ENCODE peak calls at places on chromosomes 2 and 18, in four cellular contexts. N is uterus, W is mucosa of descending colon, I is foreskin fibroblast. D is an unnamed sample.

GRCh38 chr2:190678444-190679162 is 29.7 kb downstream of the NAB1 start:
- DNase-seq in I (no peak), W (no peak), N (no peak), D (no peak)

GRCh38 chr2:231687961-231688360 is 20.4 kb upstream of the PTMA start:
- DNase-seq in W (no peak), I (no peak), N (no peak), D (no peak)

GRCh38 chr2:183926433-183926832 is 671.9 kb upstream of the ZNF804A start:
- DNase-seq in N (no peak), I (no peak), W (no peak), D (no peak)

GRCh38 chr2:167596072-167596471 is 651.3 kb downstream of the STK39 start:
- DNase-seq in W (no peak), N (no peak), I (no peak), D (no peak)

GRCh38 chr2:215397632-215398341 is 38.1 kb downstream of the FN1 start:
- DNase-seq in I (no peak), W (no peak), N (no peak), D (no peak)

GRCh38 chr2:31268344-31268743 is 34.4 kb downstream of the EHD3 start:
- DNase-seq in N (no peak), W (no peak), I (no peak), D (no peak)

GRCh38 chr18:24214913-24215312 is 76.1 kb downstream of the CABYR start:
- DNase-seq in W (no peak), I (no peak), N (no peak), D (no peak)

GRCh38 chr2:56812432-56812831 is 628.6 kb downstream of the CCDC85A start:
- DNase-seq in N (no peak), I (no peak), W (no peak), D (no peak)

GRCh38 chr2:201696151-201696659 is 2.2 kb downstream of the MPP4 start:
- DNase-seq in I (peak; percentile 96), N (peak; percentile 35), W (no peak), D (peak; percentile 85)

GRCh38 chr18:363327-364115 is 95.7 kb upstream of the THOC1 start:
- DNase-seq in I (peak; percentile 73), N (peak; percentile 51), W (no peak), D (peak; percentile 91)

GRCh38 chr2:10787176-10787968 is 25.2 kb downstream of the PDIA6 start:
- DNase-seq in W (no peak), N (no peak), I (no peak), D (no peak)
- H3K4me3 ChIP-seq in W (no peak overlapping the region), N (no peak overlapping the region), I (no peak overlapping the region), D (no peak overlapping the region)

DNA sequence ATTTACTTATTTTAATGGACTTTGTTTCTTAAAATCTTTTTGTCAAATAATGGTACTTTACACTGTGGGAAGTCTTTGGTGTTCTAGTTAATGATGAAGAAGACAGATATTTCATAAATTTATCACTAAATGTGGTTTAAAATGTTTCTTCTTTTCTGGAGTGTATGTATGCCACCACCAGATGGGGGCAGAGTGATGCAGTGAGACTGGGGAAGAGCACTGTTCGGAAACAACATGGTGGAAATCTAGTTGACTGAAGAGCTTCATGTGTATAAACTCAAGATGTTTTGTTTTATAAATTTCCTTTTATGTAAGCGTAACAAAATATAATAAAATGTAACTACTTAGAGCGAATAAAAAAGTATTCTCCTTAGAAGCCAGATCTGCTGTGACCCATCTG is 195.1 kb downstream of the KCNE4 start:
- DNase-seq in N (no peak), W (no peak), I (peak; percentile 11), D (peak; percentile 31)
- TF ChIP-seq CTCF in N (no peak), W (no peak), I (peak; percentile 58), D (peak; percentile 65)

DNA sequence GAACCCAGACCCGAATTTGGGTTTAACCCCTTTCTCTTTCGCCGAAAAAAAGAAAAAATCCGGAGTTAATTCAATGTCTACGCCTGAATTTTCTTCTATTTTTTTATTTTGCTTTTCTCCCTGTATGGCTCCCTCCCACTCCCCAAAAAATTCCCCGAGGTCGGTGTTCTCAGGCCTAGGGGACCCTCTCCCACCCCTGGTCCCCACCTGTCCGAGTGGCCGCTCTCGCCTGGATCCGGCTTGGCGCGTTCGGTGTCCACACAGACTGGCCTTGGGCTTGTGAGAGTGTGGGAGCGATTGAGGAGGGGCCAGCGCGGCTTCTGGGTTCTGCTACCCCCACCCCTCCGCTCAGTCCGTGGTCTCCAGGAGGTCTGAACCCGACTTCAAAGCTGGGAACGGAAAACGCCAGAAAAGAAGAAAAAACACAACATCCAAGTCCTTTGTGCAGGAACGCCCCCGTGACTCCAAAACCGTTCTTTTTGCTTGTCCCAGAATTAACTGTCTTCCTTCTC is 5.7 kb upstream of the EN1 start:
- DNase-seq in W (no peak), I (no peak), N (no peak), D (no peak)
- H3K4me3 ChIP-seq in W (no peak overlapping the region), I (no peak overlapping the region), N (no peak overlapping the region), D (peak overlapping the region; percentile 22)

GRCh38 chr2:3459185-3460015 is 59.9 kb downstream of the ADI1 start:
- DNase-seq in N (peak; percentile 12), W (no peak), I (no peak), D (no peak)
- TF ChIP-seq CTCF in N (no peak), W (no peak), I (no peak), D (no peak)

DNA sequence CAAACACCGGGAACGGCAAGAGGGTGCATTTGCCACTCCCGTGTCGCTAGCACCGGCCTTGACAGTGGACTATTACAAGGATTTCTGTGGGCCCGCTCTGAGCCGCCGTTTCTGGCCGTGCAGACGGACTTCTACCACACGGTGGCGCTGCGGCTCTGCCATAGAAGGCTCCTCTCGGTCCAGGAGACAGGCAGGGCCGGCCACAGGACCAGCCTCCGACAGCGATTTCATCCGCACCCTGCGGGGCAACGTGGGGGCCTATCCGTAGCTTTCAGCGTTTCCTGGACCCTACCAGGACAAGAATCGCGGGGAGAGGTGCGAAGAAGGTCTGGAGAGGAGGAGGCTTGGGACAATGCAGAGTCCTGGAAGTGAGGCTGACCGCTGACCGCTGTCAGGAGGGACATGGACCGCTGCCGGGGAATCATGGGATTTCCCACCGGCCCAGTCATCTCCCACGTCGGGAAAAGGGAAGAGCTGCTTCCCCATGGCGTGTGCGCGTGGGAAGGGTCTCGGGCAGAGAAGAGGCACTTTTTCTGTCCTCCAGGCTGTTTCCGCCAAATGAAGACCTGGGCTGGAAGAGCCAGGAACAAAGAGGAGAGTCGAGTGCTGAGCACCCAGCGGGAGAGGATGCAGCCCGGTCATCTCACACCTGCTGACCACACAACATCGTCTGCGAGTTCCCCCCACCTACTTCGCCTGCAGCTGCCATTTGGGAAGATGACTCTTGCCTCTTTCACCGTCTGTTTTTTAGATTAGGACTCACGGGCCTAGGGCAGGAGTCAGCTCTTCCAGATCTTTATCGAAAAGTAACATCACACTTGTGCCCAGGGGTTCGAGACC is 35.5 kb upstream of the HAAO start:
- DNase-seq in W (peak; percentile 93), I (peak; percentile 73), N (peak; percentile 92), D (peak; percentile 64)
- H3K4me3 ChIP-seq in W (no peak overlapping the region), I (no peak overlapping the region), N (peak overlapping the region; percentile 15), D (peak overlapping the region; percentile 4)

GRCh38 chr2:127068351-127068741 is 38.6 kb downstream of the BIN1 start:
- DNase-seq in W (no peak), I (no peak), N (no peak), D (no peak)
- TF ChIP-seq CTCF in W (no peak), I (no peak), N (no peak), D (no peak)

GRCh38 chr18:66894851-66895250 is 291.0 kb upstream of the CDH19 start:
- DNase-seq in W (no peak), N (no peak), I (no peak), D (no peak)

GRCh38 chr18:66900837-66901236 is 296.9 kb upstream of the CDH19 start:
- DNase-seq in W (no peak), I (no peak), N (no peak), D (no peak)
- H3K4me3 ChIP-seq in W (no peak overlapping the region), I (no peak overlapping the region), N (no peak overlapping the region), D (no peak overlapping the region)

GRCh38 chr2:234476766-234477165 is 20.1 kb downstream of the ARL4C start:
- DNase-seq in W (no peak), I (no peak), N (no peak), D (no peak)
- TF ChIP-seq CTCF in W (no peak), I (no peak), N (no peak), D (no peak)